ENCODE peak calls at places on chromosome 13, in ten cellular contexts. One of them, this sample, is unnamed.

GRCh38 chr13:109782066-109782822 is 4.1 kb downstream of the IRS2 start:
- DNase-seq in suprapubic skin: no peak
- DNase-seq in K562: no peak
- DNase-seq in spleen: peak
- DNase-seq in HepG2: no peak
- DNase-seq in breast epithelium: no peak
- DNase-seq in stomach: no peak
- DNase-seq in sigmoid colon: no peak
- DNase-seq in GM12892: no peak
- DNase-seq in HCT116: no peak
- DNase-seq in this sample: no peak

GRCh38 chr13:48160879-48161278 is 66.0 kb upstream of the MED4 start:
- DNase-seq in breast epithelium: no peak
- DNase-seq in suprapubic skin: no peak
- DNase-seq in spleen: no peak
- DNase-seq in sigmoid colon: no peak
- DNase-seq in HepG2: no peak
- DNase-seq in stomach: no peak
- DNase-seq in HCT116: no peak
- DNase-seq in K562: no peak
- DNase-seq in GM12892: no peak
- DNase-seq in this sample: no peak

GRCh38 chr13:40047322-40047771 is 391.9 kb downstream of the COG6 start:
- DNase-seq in sigmoid colon: no peak
- DNase-seq in spleen: no peak
- DNase-seq in breast epithelium: no peak
- DNase-seq in HCT116: no peak
- DNase-seq in stomach: no peak
- DNase-seq in suprapubic skin: no peak
- DNase-seq in K562: no peak
- DNase-seq in HepG2: no peak
- DNase-seq in GM12892: no peak
- DNase-seq in this sample: no peak

GRCh38 chr13:111046590-111047141 is 68.4 kb upstream of the ARHGEF7 start:
- DNase-seq in HCT116: no peak
- DNase-seq in HepG2: no peak
- DNase-seq in stomach: no peak
- DNase-seq in suprapubic skin: no peak
- DNase-seq in K562: peak
- DNase-seq in sigmoid colon: no peak
- DNase-seq in spleen: no peak
- DNase-seq in breast epithelium: no peak
- DNase-seq in GM12892: no peak
- DNase-seq in this sample: no peak

GRCh38 chr13:27792393-27793218 is at the start of gene GSX1:
- DNase-seq in spleen: peak
- DNase-seq in K562: peak
- DNase-seq in HCT116: no peak
- DNase-seq in GM12892: no peak
- DNase-seq in suprapubic skin: no peak
- DNase-seq in stomach: peak
- DNase-seq in HepG2: peak
- DNase-seq in breast epithelium: peak
- DNase-seq in sigmoid colon: no peak
- DNase-seq in this sample: peak

GRCh38 chr13:112444001-112444311 is 67.8 kb downstream of the SPACA7 start:
- DNase-seq in HCT116: peak
- DNase-seq in spleen: peak
- DNase-seq in stomach: peak
- DNase-seq in GM12892: peak
- DNase-seq in HepG2: peak
- DNase-seq in sigmoid colon: peak
- DNase-seq in breast epithelium: peak
- DNase-seq in K562: peak
- DNase-seq in suprapubic skin: no peak
- DNase-seq in this sample: peak

GRCh38 chr13:47628666-47629065 is 372.4 kb downstream of the SUCLA2 start:
- DNase-seq in spleen: no peak
- DNase-seq in K562: no peak
- DNase-seq in suprapubic skin: no peak
- DNase-seq in stomach: no peak
- DNase-seq in breast epithelium: no peak
- DNase-seq in HCT116: no peak
- DNase-seq in HepG2: no peak
- DNase-seq in GM12892: no peak
- DNase-seq in sigmoid colon: no peak
- DNase-seq in this sample: no peak

GRCh38 chr13:43284162-43284561 is 260.8 kb downstream of the DNAJC15 start:
- DNase-seq in GM12892: no peak
- DNase-seq in HepG2: no peak
- DNase-seq in stomach: no peak
- DNase-seq in suprapubic skin: no peak
- DNase-seq in sigmoid colon: no peak
- DNase-seq in spleen: no peak
- DNase-seq in K562: no peak
- DNase-seq in HCT116: no peak
- DNase-seq in breast epithelium: no peak
- DNase-seq in this sample: no peak

GRCh38 chr13:34720618-34721017 is 221.5 kb upstream of the NBEA start:
- DNase-seq in suprapubic skin: no peak
- DNase-seq in breast epithelium: no peak
- DNase-seq in stomach: no peak
- DNase-seq in spleen: no peak
- DNase-seq in GM12892: no peak
- DNase-seq in sigmoid colon: no peak
- DNase-seq in HCT116: no peak
- DNase-seq in HepG2: no peak
- DNase-seq in K562: no peak
- DNase-seq in this sample: no peak

GRCh38 chr13:39536274-39536673 is 66.7 kb downstream of the LHFPL6 start:
- DNase-seq in spleen: no peak
- DNase-seq in K562: no peak
- DNase-seq in stomach: no peak
- DNase-seq in GM12892: no peak
- DNase-seq in HCT116: no peak
- DNase-seq in sigmoid colon: no peak
- DNase-seq in suprapubic skin: no peak
- DNase-seq in breast epithelium: no peak
- DNase-seq in HepG2: no peak
- DNase-seq in this sample: no peak

GRCh38 chr13:98766120-98766519 is 13.6 kb upstream of the SLC15A1 start:
- DNase-seq in stomach: no peak
- DNase-seq in K562: no peak
- DNase-seq in sigmoid colon: no peak
- DNase-seq in HepG2: no peak
- DNase-seq in spleen: no peak
- DNase-seq in GM12892: no peak
- DNase-seq in suprapubic skin: no peak
- DNase-seq in breast epithelium: no peak
- DNase-seq in HCT116: no peak
- DNase-seq in this sample: no peak

GRCh38 chr13:91346848-91347211 is 657 bp upstream of the MIR17HG start:
- DNase-seq in suprapubic skin: no peak
- DNase-seq in spleen: peak
- DNase-seq in K562: peak
- DNase-seq in HepG2: no peak
- DNase-seq in breast epithelium: no peak
- DNase-seq in HCT116: no peak
- DNase-seq in sigmoid colon: no peak
- DNase-seq in GM12892: no peak
- DNase-seq in stomach: no peak
- DNase-seq in this sample: no peak

GRCh38 chr13:98451676-98452105 is 125.2 kb downstream of the STK24 start:
- DNase-seq in breast epithelium: no peak
- DNase-seq in K562: no peak
- DNase-seq in GM12892: no peak
- DNase-seq in sigmoid colon: peak
- DNase-seq in spleen: no peak
- DNase-seq in HCT116: no peak
- DNase-seq in HepG2: no peak
- DNase-seq in stomach: no peak
- DNase-seq in suprapubic skin: no peak
- DNase-seq in this sample: no peak

GRCh38 chr13:108272333-108272732 is 2.8 kb downstream of the TNFSF13B start:
- DNase-seq in sigmoid colon: no peak
- DNase-seq in spleen: no peak
- DNase-seq in HepG2: no peak
- DNase-seq in K562: no peak
- DNase-seq in breast epithelium: no peak
- DNase-seq in suprapubic skin: no peak
- DNase-seq in GM12892: no peak
- DNase-seq in HCT116: no peak
- DNase-seq in stomach: no peak
- DNase-seq in this sample: no peak

DNA sequence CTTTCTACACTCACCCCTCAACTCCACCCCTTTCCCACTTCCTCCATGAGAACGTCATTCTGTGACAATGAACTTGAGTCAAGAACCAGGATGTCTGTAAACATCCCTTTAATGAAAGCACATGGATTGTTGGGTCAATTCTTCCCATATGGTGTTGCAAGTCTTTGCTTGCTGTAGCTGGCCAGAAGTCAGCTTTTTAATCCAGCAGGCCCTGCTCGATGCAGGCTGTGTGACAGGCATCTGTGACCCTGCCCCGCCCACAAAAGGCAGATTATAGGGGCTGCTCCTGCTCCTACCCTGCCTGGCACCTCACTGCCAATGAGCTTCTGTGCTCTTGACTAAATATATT is 78.0 kb downstream of the STARD13 start:
- DNase-seq in HCT116: no peak
- DNase-seq in sigmoid colon: no peak
- DNase-seq in stomach: no peak
- DNase-seq in GM12892: no peak
- DNase-seq in spleen: no peak
- DNase-seq in breast epithelium: no peak
- DNase-seq in suprapubic skin: peak
- DNase-seq in K562: no peak
- DNase-seq in HepG2: peak
- DNase-seq in this sample: no peak
- TF ChIP-seq POLR2AphosphoS5 in HCT116: no peak
- TF ChIP-seq POLR2AphosphoS5 in sigmoid colon: no peak
- TF ChIP-seq POLR2AphosphoS5 in stomach: peak
- TF ChIP-seq POLR2AphosphoS5 in GM12892: no peak
- TF ChIP-seq POLR2AphosphoS5 in spleen: no peak
- TF ChIP-seq POLR2AphosphoS5 in breast epithelium: no peak
- TF ChIP-seq POLR2AphosphoS5 in suprapubic skin: peak
- TF ChIP-seq POLR2AphosphoS5 in K562: no peak
- TF ChIP-seq POLR2AphosphoS5 in HepG2: no peak
- TF ChIP-seq POLR2AphosphoS5 in this sample: no peak

DNA sequence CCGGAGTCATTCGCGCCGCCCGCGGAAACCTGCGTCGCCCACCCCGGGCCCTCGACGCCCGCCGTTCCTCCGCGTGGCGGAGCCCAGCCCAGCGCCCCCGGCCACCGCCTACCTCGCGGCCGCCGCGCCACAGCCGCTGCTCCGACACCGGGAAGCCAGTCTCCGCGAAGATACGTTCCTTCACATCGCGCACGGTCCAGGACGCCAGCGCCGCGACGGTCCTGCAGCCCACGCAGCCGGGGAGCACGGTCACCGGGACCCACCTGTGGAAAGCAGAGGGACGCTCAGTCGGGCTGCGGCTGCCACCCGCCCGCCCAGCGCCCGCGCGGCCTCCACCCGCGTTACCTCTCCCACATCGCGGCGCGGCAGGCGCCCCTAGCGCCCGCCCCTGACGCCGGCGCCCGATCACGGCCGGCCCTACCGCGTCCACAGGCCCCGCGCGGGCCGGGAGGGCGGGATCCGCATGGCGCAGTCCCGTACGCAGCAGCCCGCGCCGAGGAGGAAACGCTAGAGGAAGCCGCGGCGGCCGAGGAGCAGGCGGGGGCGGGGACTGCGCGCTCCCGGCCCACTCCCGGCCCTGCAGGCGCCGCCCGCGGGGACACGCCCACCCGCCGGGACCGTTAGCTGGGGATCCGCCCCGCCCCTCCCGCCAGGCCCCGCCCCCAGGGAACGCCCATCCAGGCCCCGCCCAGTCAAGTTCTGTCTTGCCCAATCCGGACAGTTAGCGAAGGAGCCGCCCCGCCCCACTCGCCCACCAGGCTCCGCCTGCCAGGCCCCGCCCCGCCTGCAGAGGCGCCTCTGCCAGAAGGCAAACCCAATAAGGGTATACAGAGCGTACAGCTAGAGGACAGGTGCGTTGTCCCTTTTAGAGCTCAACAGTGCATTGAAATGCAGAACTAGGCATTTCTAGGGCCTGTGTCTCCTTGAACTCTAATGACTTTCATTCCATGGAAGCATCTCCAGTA is 58.2 kb downstream of the SACS start:
- DNase-seq in spleen: peak
- DNase-seq in GM12892: peak
- DNase-seq in stomach: peak
- DNase-seq in K562: peak
- DNase-seq in breast epithelium: peak
- DNase-seq in sigmoid colon: peak
- DNase-seq in HCT116: peak
- DNase-seq in suprapubic skin: peak
- DNase-seq in HepG2: peak
- DNase-seq in this sample: peak
- TF ChIP-seq POLR2A in spleen: no peak
- TF ChIP-seq POLR2A in GM12892: peak
- TF ChIP-seq POLR2A in stomach: no peak
- TF ChIP-seq POLR2A in K562: no peak
- TF ChIP-seq POLR2A in breast epithelium: no peak
- TF ChIP-seq POLR2A in sigmoid colon: peak
- TF ChIP-seq POLR2A in HCT116: peak
- TF ChIP-seq POLR2A in suprapubic skin: no peak
- TF ChIP-seq POLR2A in HepG2: peak
- TF ChIP-seq POLR2A in this sample: peak

DNA sequence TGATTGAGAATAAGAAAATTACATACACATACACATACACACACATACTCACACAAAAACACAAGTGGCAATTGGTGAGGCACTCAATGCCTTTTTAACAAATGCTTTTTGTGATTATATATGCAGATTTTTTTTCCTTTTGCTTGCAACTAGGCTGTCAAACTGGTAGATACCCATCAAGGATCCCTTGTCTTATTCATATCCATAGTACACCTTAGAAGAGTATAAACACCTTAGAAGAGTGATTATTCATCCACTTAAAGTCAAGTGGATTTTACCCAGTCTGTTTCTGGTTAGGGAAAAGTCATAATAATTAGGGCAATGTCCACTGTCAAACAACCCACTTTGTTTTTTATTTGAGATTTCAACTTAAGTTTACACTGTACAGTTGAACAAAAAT is 1773.4 kb upstream of the MIR17HG start:
- DNase-seq in breast epithelium: no peak
- DNase-seq in K562: no peak
- DNase-seq in GM12892: no peak
- DNase-seq in HepG2: no peak
- DNase-seq in suprapubic skin: no peak
- DNase-seq in HCT116: no peak
- DNase-seq in stomach: no peak
- DNase-seq in sigmoid colon: no peak
- DNase-seq in spleen: no peak
- DNase-seq in this sample: no peak
- TF ChIP-seq POLR2AphosphoS5 in breast epithelium: no peak
- TF ChIP-seq POLR2AphosphoS5 in K562: no peak
- TF ChIP-seq POLR2AphosphoS5 in GM12892: no peak
- TF ChIP-seq POLR2AphosphoS5 in HepG2: no peak
- TF ChIP-seq POLR2AphosphoS5 in suprapubic skin: no peak
- TF ChIP-seq POLR2AphosphoS5 in HCT116: no peak
- TF ChIP-seq POLR2AphosphoS5 in stomach: no peak
- TF ChIP-seq POLR2AphosphoS5 in sigmoid colon: no peak
- TF ChIP-seq POLR2AphosphoS5 in spleen: no peak
- TF ChIP-seq POLR2AphosphoS5 in this sample: no peak

GRCh38 chr13:29571876-29572570 is 23.5 kb downstream of the SLC7A1 start:
- DNase-seq in suprapubic skin: no peak
- DNase-seq in stomach: no peak
- DNase-seq in GM12892: no peak
- DNase-seq in HCT116: no peak
- DNase-seq in K562: no peak
- DNase-seq in sigmoid colon: no peak
- DNase-seq in breast epithelium: no peak
- DNase-seq in spleen: no peak
- DNase-seq in HepG2: peak
- DNase-seq in this sample: no peak
- TF ChIP-seq POLR2A in suprapubic skin: no peak
- TF ChIP-seq POLR2A in stomach: no peak
- TF ChIP-seq POLR2A in GM12892: no peak
- TF ChIP-seq POLR2A in HCT116: no peak
- TF ChIP-seq POLR2A in K562: no peak
- TF ChIP-seq POLR2A in sigmoid colon: no peak
- TF ChIP-seq POLR2A in breast epithelium: no peak
- TF ChIP-seq POLR2A in spleen: no peak
- TF ChIP-seq POLR2A in HepG2: no peak
- TF ChIP-seq POLR2A in this sample: no peak